ENCODE peak calls at places on chromosomes 1 and 21, in nine cellular contexts. One of them, this sample, is unnamed.

GRCh38 chr21:37917612-37918011 is 1.4 kb upstream of the KCNJ6 start:
- DNase-seq in T-cell: no peak
- DNase-seq in AG04450: peak; percentile 10
- DNase-seq in HTR-8/SVneo: no peak
- DNase-seq in fibroblast of lung: peak; percentile 56
- DNase-seq in cardiac septum: no peak
- DNase-seq in stimulated activated CD4-positive, alpha-beta T cell treated with anti-CD3 and anti-CD28 coated beads, Interleukin-12 subunit alpha, Interleukin-12 subunit beta, amount 100 ng/mL, for 4 hours: no peak
- DNase-seq in iris pigment epithelial cell: peak; percentile 80
- DNase-seq in neural progenitor cell: no peak
- DNase-seq in this sample: peak; percentile 16

GRCh38 chr21:29718081-29718815 is 221.5 kb downstream of the GRIK1 start:
- DNase-seq in neural progenitor cell: no peak
- DNase-seq in cardiac septum: no peak
- DNase-seq in fibroblast of lung: peak; percentile 23
- DNase-seq in HTR-8/SVneo: no peak
- DNase-seq in iris pigment epithelial cell: peak; percentile 7
- DNase-seq in T-cell: no peak
- DNase-seq in stimulated activated CD4-positive, alpha-beta T cell treated with anti-CD3 and anti-CD28 coated beads, Interleukin-12 subunit alpha, Interleukin-12 subunit beta, amount 100 ng/mL, for 4 hours: no peak
- DNase-seq in AG04450: no peak
- DNase-seq in this sample: no peak

GRCh38 chr1:37513795-37514349 is 694 bp downstream of the MEAF6 start:
- DNase-seq in neural progenitor cell: peak; percentile 66
- DNase-seq in HTR-8/SVneo: peak; percentile 9
- DNase-seq in T-cell: peak; percentile 8
- DNase-seq in iris pigment epithelial cell: peak; percentile 21
- DNase-seq in stimulated activated CD4-positive, alpha-beta T cell treated with anti-CD3 and anti-CD28 coated beads, Interleukin-12 subunit alpha, Interleukin-12 subunit beta, amount 100 ng/mL, for 4 hours: peak; percentile 63
- DNase-seq in fibroblast of lung: no peak
- DNase-seq in AG04450: no peak
- DNase-seq in cardiac septum: no peak
- DNase-seq in this sample: no peak

GRCh38 chr1:162712317-162713029 is 78.0 kb upstream of the HSD17B7 start:
- DNase-seq in AG04450: no peak
- DNase-seq in neural progenitor cell: no peak
- DNase-seq in T-cell: no peak
- DNase-seq in fibroblast of lung: no peak
- DNase-seq in iris pigment epithelial cell: no peak
- DNase-seq in cardiac septum: no peak
- DNase-seq in HTR-8/SVneo: no peak
- DNase-seq in stimulated activated CD4-positive, alpha-beta T cell treated with anti-CD3 and anti-CD28 coated beads, Interleukin-12 subunit alpha, Interleukin-12 subunit beta, amount 100 ng/mL, for 4 hours: no peak
- DNase-seq in this sample: no peak

GRCh38 chr1:155598842-155599331 is 11.1 kb upstream of the MSTO1 start:
- DNase-seq in cardiac septum: no peak
- DNase-seq in stimulated activated CD4-positive, alpha-beta T cell treated with anti-CD3 and anti-CD28 coated beads, Interleukin-12 subunit alpha, Interleukin-12 subunit beta, amount 100 ng/mL, for 4 hours: no peak
- DNase-seq in neural progenitor cell: peak; percentile 73
- DNase-seq in fibroblast of lung: peak; percentile 45
- DNase-seq in HTR-8/SVneo: no peak
- DNase-seq in iris pigment epithelial cell: peak; percentile 55
- DNase-seq in T-cell: peak; percentile 5
- DNase-seq in AG04450: no peak
- DNase-seq in this sample: peak; percentile 2

GRCh38 chr1:99638853-99639252 is 7.1 kb upstream of the PALMD start:
- DNase-seq in AG04450: no peak
- DNase-seq in stimulated activated CD4-positive, alpha-beta T cell treated with anti-CD3 and anti-CD28 coated beads, Interleukin-12 subunit alpha, Interleukin-12 subunit beta, amount 100 ng/mL, for 4 hours: no peak
- DNase-seq in neural progenitor cell: no peak
- DNase-seq in T-cell: no peak
- DNase-seq in iris pigment epithelial cell: no peak
- DNase-seq in cardiac septum: no peak
- DNase-seq in HTR-8/SVneo: no peak
- DNase-seq in fibroblast of lung: no peak
- DNase-seq in this sample: no peak

GRCh38 chr1:186446138-186446537 is 14.8 kb downstream of the PDC start:
- DNase-seq in cardiac septum: no peak
- DNase-seq in AG04450: no peak
- DNase-seq in T-cell: no peak
- DNase-seq in iris pigment epithelial cell: no peak
- DNase-seq in HTR-8/SVneo: no peak
- DNase-seq in neural progenitor cell: no peak
- DNase-seq in stimulated activated CD4-positive, alpha-beta T cell treated with anti-CD3 and anti-CD28 coated beads, Interleukin-12 subunit alpha, Interleukin-12 subunit beta, amount 100 ng/mL, for 4 hours: no peak
- DNase-seq in fibroblast of lung: no peak
- DNase-seq in this sample: no peak

GRCh38 chr1:225364439-225364838 is 63.4 kb downstream of the LBR start:
- DNase-seq in neural progenitor cell: no peak
- DNase-seq in stimulated activated CD4-positive, alpha-beta T cell treated with anti-CD3 and anti-CD28 coated beads, Interleukin-12 subunit alpha, Interleukin-12 subunit beta, amount 100 ng/mL, for 4 hours: no peak
- DNase-seq in fibroblast of lung: no peak
- DNase-seq in T-cell: no peak
- DNase-seq in HTR-8/SVneo: no peak
- DNase-seq in cardiac septum: no peak
- DNase-seq in AG04450: no peak
- DNase-seq in iris pigment epithelial cell: no peak
- DNase-seq in this sample: no peak

GRCh38 chr1:17569200-17570139 is 30.0 kb downstream of the ARHGEF10L start:
- DNase-seq in stimulated activated CD4-positive, alpha-beta T cell treated with anti-CD3 and anti-CD28 coated beads, Interleukin-12 subunit alpha, Interleukin-12 subunit beta, amount 100 ng/mL, for 4 hours: no peak
- DNase-seq in T-cell: no peak
- DNase-seq in cardiac septum: peak; percentile 91
- DNase-seq in iris pigment epithelial cell: peak; percentile 54
- DNase-seq in AG04450: no peak
- DNase-seq in fibroblast of lung: peak; percentile 95
- DNase-seq in HTR-8/SVneo: peak; percentile 54
- DNase-seq in neural progenitor cell: no peak
- DNase-seq in this sample: peak; percentile 71

GRCh38 chr21:41245509-41246135 is 71.0 kb upstream of the FAM3B start:
- DNase-seq in HTR-8/SVneo: no peak
- DNase-seq in iris pigment epithelial cell: no peak
- DNase-seq in AG04450: no peak
- DNase-seq in neural progenitor cell: no peak
- DNase-seq in T-cell: no peak
- DNase-seq in fibroblast of lung: no peak
- DNase-seq in cardiac septum: no peak
- DNase-seq in stimulated activated CD4-positive, alpha-beta T cell treated with anti-CD3 and anti-CD28 coated beads, Interleukin-12 subunit alpha, Interleukin-12 subunit beta, amount 100 ng/mL, for 4 hours: no peak
- DNase-seq in this sample: no peak

GRCh38 chr1:10834770-10835412 is 38.4 kb upstream of the CASZ1 start:
- DNase-seq in cardiac septum: no peak
- DNase-seq in iris pigment epithelial cell: no peak
- DNase-seq in fibroblast of lung: no peak
- DNase-seq in HTR-8/SVneo: no peak
- DNase-seq in T-cell: no peak
- DNase-seq in neural progenitor cell: no peak
- DNase-seq in stimulated activated CD4-positive, alpha-beta T cell treated with anti-CD3 and anti-CD28 coated beads, Interleukin-12 subunit alpha, Interleukin-12 subunit beta, amount 100 ng/mL, for 4 hours: no peak
- DNase-seq in AG04450: no peak
- DNase-seq in this sample: no peak

GRCh38 chr21:34560609-34561008 is 48.6 kb upstream of the KCNE1 start:
- DNase-seq in cardiac septum: no peak
- DNase-seq in HTR-8/SVneo: no peak
- DNase-seq in fibroblast of lung: no peak
- DNase-seq in AG04450: no peak
- DNase-seq in neural progenitor cell: no peak
- DNase-seq in T-cell: no peak
- DNase-seq in stimulated activated CD4-positive, alpha-beta T cell treated with anti-CD3 and anti-CD28 coated beads, Interleukin-12 subunit alpha, Interleukin-12 subunit beta, amount 100 ng/mL, for 4 hours: no peak
- DNase-seq in iris pigment epithelial cell: no peak
- DNase-seq in this sample: no peak

GRCh38 chr1:155241851-155242264 is 13.4 kb downstream of the ENTREP3 start:
- DNase-seq in neural progenitor cell: no peak
- DNase-seq in AG04450: no peak
- DNase-seq in cardiac septum: no peak
- DNase-seq in iris pigment epithelial cell: no peak
- DNase-seq in HTR-8/SVneo: no peak
- DNase-seq in fibroblast of lung: no peak
- DNase-seq in T-cell: no peak
- DNase-seq in stimulated activated CD4-positive, alpha-beta T cell treated with anti-CD3 and anti-CD28 coated beads, Interleukin-12 subunit alpha, Interleukin-12 subunit beta, amount 100 ng/mL, for 4 hours: no peak
- DNase-seq in this sample: no peak

GRCh38 chr1:198628064-198628455 is 10.8 kb upstream of the PTPRC start:
- DNase-seq in neural progenitor cell: no peak
- DNase-seq in iris pigment epithelial cell: no peak
- DNase-seq in cardiac septum: no peak
- DNase-seq in T-cell: no peak
- DNase-seq in stimulated activated CD4-positive, alpha-beta T cell treated with anti-CD3 and anti-CD28 coated beads, Interleukin-12 subunit alpha, Interleukin-12 subunit beta, amount 100 ng/mL, for 4 hours: no peak
- DNase-seq in HTR-8/SVneo: no peak
- DNase-seq in AG04450: no peak
- DNase-seq in fibroblast of lung: peak; percentile 6
- DNase-seq in this sample: no peak

GRCh38 chr21:43321111-43321510 is 105.8 kb downstream of the SIK1 start:
- DNase-seq in AG04450: no peak
- DNase-seq in T-cell: no peak
- DNase-seq in neural progenitor cell: no peak
- DNase-seq in stimulated activated CD4-positive, alpha-beta T cell treated with anti-CD3 and anti-CD28 coated beads, Interleukin-12 subunit alpha, Interleukin-12 subunit beta, amount 100 ng/mL, for 4 hours: no peak
- DNase-seq in HTR-8/SVneo: peak; percentile 75
- DNase-seq in iris pigment epithelial cell: no peak
- DNase-seq in fibroblast of lung: peak; percentile 38
- DNase-seq in cardiac septum: no peak
- DNase-seq in this sample: no peak

GRCh38 chr1:28926629-28927441 is 12.5 kb downstream of the EPB41 start:
- DNase-seq in stimulated activated CD4-positive, alpha-beta T cell treated with anti-CD3 and anti-CD28 coated beads, Interleukin-12 subunit alpha, Interleukin-12 subunit beta, amount 100 ng/mL, for 4 hours: no peak
- DNase-seq in T-cell: no peak
- DNase-seq in AG04450: no peak
- DNase-seq in neural progenitor cell: peak; percentile 23
- DNase-seq in cardiac septum: no peak
- DNase-seq in fibroblast of lung: no peak
- DNase-seq in HTR-8/SVneo: no peak
- DNase-seq in iris pigment epithelial cell: peak; percentile 19
- DNase-seq in this sample: no peak

GRCh38 chr21:42565886-42566523 is 52.4 kb downstream of the SLC37A1 start:
- DNase-seq in cardiac septum: peak; percentile 60
- DNase-seq in HTR-8/SVneo: no peak
- DNase-seq in stimulated activated CD4-positive, alpha-beta T cell treated with anti-CD3 and anti-CD28 coated beads, Interleukin-12 subunit alpha, Interleukin-12 subunit beta, amount 100 ng/mL, for 4 hours: no peak
- DNase-seq in AG04450: no peak
- DNase-seq in T-cell: no peak
- DNase-seq in neural progenitor cell: no peak
- DNase-seq in iris pigment epithelial cell: no peak
- DNase-seq in fibroblast of lung: no peak
- DNase-seq in this sample: no peak

GRCh38 chr1:195604287-195604686 is 1004.0 kb downstream of the KCNT2 start:
- DNase-seq in cardiac septum: no peak
- DNase-seq in AG04450: peak; percentile 68
- DNase-seq in T-cell: no peak
- DNase-seq in stimulated activated CD4-positive, alpha-beta T cell treated with anti-CD3 and anti-CD28 coated beads, Interleukin-12 subunit alpha, Interleukin-12 subunit beta, amount 100 ng/mL, for 4 hours: no peak
- DNase-seq in iris pigment epithelial cell: peak; percentile 31
- DNase-seq in fibroblast of lung: peak; percentile 88
- DNase-seq in HTR-8/SVneo: peak; percentile 27
- DNase-seq in neural progenitor cell: no peak
- DNase-seq in this sample: peak; percentile 41

GRCh38 chr1:107952989-107953388 is 12.0 kb downstream of the VAV3 start:
- DNase-seq in cardiac septum: no peak
- DNase-seq in iris pigment epithelial cell: no peak
- DNase-seq in fibroblast of lung: no peak
- DNase-seq in T-cell: no peak
- DNase-seq in AG04450: no peak
- DNase-seq in HTR-8/SVneo: no peak
- DNase-seq in stimulated activated CD4-positive, alpha-beta T cell treated with anti-CD3 and anti-CD28 coated beads, Interleukin-12 subunit alpha, Interleukin-12 subunit beta, amount 100 ng/mL, for 4 hours: no peak
- DNase-seq in neural progenitor cell: no peak
- DNase-seq in this sample: no peak

GRCh38 chr21:45954271-45954670 is 27.3 kb upstream of the COL6A1 start:
- DNase-seq in neural progenitor cell: no peak
- DNase-seq in T-cell: no peak
- DNase-seq in cardiac septum: no peak
- DNase-seq in iris pigment epithelial cell: peak; percentile 55
- DNase-seq in fibroblast of lung: peak; percentile 54
- DNase-seq in stimulated activated CD4-positive, alpha-beta T cell treated with anti-CD3 and anti-CD28 coated beads, Interleukin-12 subunit alpha, Interleukin-12 subunit beta, amount 100 ng/mL, for 4 hours: no peak
- DNase-seq in HTR-8/SVneo: no peak
- DNase-seq in AG04450: no peak
- DNase-seq in this sample: no peak

GRCh38 chr1:162319510-162320160 is 57.0 kb downstream of the SPATA46 start:
- DNase-seq in stimulated activated CD4-positive, alpha-beta T cell treated with anti-CD3 and anti-CD28 coated beads, Interleukin-12 subunit alpha, Interleukin-12 subunit beta, amount 100 ng/mL, for 4 hours: no peak
- DNase-seq in iris pigment epithelial cell: peak; percentile 37
- DNase-seq in HTR-8/SVneo: peak; percentile 14
- DNase-seq in cardiac septum: no peak
- DNase-seq in T-cell: no peak
- DNase-seq in fibroblast of lung: no peak
- DNase-seq in AG04450: no peak
- DNase-seq in neural progenitor cell: no peak
- DNase-seq in this sample: no peak

GRCh38 chr1:70247768-70248167 is 26.6 kb downstream of the SRSF11 start:
- DNase-seq in fibroblast of lung: no peak
- DNase-seq in stimulated activated CD4-positive, alpha-beta T cell treated with anti-CD3 and anti-CD28 coated beads, Interleukin-12 subunit alpha, Interleukin-12 subunit beta, amount 100 ng/mL, for 4 hours: no peak
- DNase-seq in AG04450: no peak
- DNase-seq in neural progenitor cell: no peak
- DNase-seq in HTR-8/SVneo: no peak
- DNase-seq in T-cell: no peak
- DNase-seq in iris pigment epithelial cell: no peak
- DNase-seq in cardiac septum: no peak
- DNase-seq in this sample: no peak

GRCh38 chr1:170097449-170097948 is 23.0 kb upstream of the KIFAP3 start:
- DNase-seq in cardiac septum: no peak
- DNase-seq in HTR-8/SVneo: no peak
- DNase-seq in iris pigment epithelial cell: no peak
- DNase-seq in fibroblast of lung: no peak
- DNase-seq in neural progenitor cell: no peak
- DNase-seq in AG04450: no peak
- DNase-seq in stimulated activated CD4-positive, alpha-beta T cell treated with anti-CD3 and anti-CD28 coated beads, Interleukin-12 subunit alpha, Interleukin-12 subunit beta, amount 100 ng/mL, for 4 hours: no peak
- DNase-seq in T-cell: no peak
- DNase-seq in this sample: no peak

GRCh38 chr21:45640888-45641479 is 2.5 kb upstream of the PCBP3 start:
- DNase-seq in fibroblast of lung: peak; percentile 56
- DNase-seq in neural progenitor cell: peak; percentile 66
- DNase-seq in HTR-8/SVneo: no peak
- DNase-seq in cardiac septum: no peak
- DNase-seq in stimulated activated CD4-positive, alpha-beta T cell treated with anti-CD3 and anti-CD28 coated beads, Interleukin-12 subunit alpha, Interleukin-12 subunit beta, amount 100 ng/mL, for 4 hours: no peak
- DNase-seq in iris pigment epithelial cell: no peak
- DNase-seq in T-cell: no peak
- DNase-seq in AG04450: no peak
- DNase-seq in this sample: no peak

GRCh38 chr1:76841460-76841859 is 25.8 kb upstream of the ST6GALNAC5 start:
- DNase-seq in iris pigment epithelial cell: no peak
- DNase-seq in neural progenitor cell: no peak
- DNase-seq in cardiac septum: no peak
- DNase-seq in T-cell: no peak
- DNase-seq in AG04450: no peak
- DNase-seq in fibroblast of lung: no peak
- DNase-seq in HTR-8/SVneo: no peak
- DNase-seq in stimulated activated CD4-positive, alpha-beta T cell treated with anti-CD3 and anti-CD28 coated beads, Interleukin-12 subunit alpha, Interleukin-12 subunit beta, amount 100 ng/mL, for 4 hours: no peak
- DNase-seq in this sample: no peak

This sample was measured in AG04449.